ENCODE peak calls at places on chromosomes 5 and 9, in nine cellular contexts. One of them, this sample, is unnamed.

GRCh38 chr9:100100268-100100667 is 1.2 kb downstream of the INVS start:
- DNase-seq in ovary: no peak
- DNase-seq in thyroid gland: no peak
- DNase-seq in hepatocyte: no peak
- DNase-seq in cardiac muscle cell: no peak
- DNase-seq in AG10803: no peak
- DNase-seq in suprapubic skin: no peak
- DNase-seq in neural progenitor cell: no peak
- DNase-seq in endothelial cell of umbilical vein: no peak
- DNase-seq in this sample: no peak

GRCh38 chr9:129886226-129887174 is 51.2 kb downstream of the USP20 start:
- DNase-seq in cardiac muscle cell: peak; percentile 30
- DNase-seq in suprapubic skin: no peak
- DNase-seq in ovary: no peak
- DNase-seq in endothelial cell of umbilical vein: peak; percentile 55
- DNase-seq in hepatocyte: no peak
- DNase-seq in neural progenitor cell: no peak
- DNase-seq in thyroid gland: peak; percentile 86
- DNase-seq in AG10803: no peak
- DNase-seq in this sample: no peak

GRCh38 chr5:56457887-56458451 is 224.8 kb upstream of the ANKRD55 start:
- DNase-seq in endothelial cell of umbilical vein: no peak
- DNase-seq in suprapubic skin: no peak
- DNase-seq in neural progenitor cell: no peak
- DNase-seq in hepatocyte: no peak
- DNase-seq in AG10803: peak; percentile 70
- DNase-seq in ovary: no peak
- DNase-seq in thyroid gland: no peak
- DNase-seq in cardiac muscle cell: peak; percentile 59
- DNase-seq in this sample: no peak

GRCh38 chr9:74663456-74663855 is 166.3 kb downstream of the RORB start:
- DNase-seq in neural progenitor cell: no peak
- DNase-seq in suprapubic skin: no peak
- DNase-seq in ovary: no peak
- DNase-seq in thyroid gland: no peak
- DNase-seq in hepatocyte: no peak
- DNase-seq in endothelial cell of umbilical vein: no peak
- DNase-seq in AG10803: no peak
- DNase-seq in cardiac muscle cell: no peak
- DNase-seq in this sample: no peak

GRCh38 chr5:159440235-159440634 is 109.9 kb upstream of the IL12B start:
- DNase-seq in ovary: no peak
- DNase-seq in hepatocyte: no peak
- DNase-seq in neural progenitor cell: no peak
- DNase-seq in endothelial cell of umbilical vein: no peak
- DNase-seq in suprapubic skin: no peak
- DNase-seq in cardiac muscle cell: no peak
- DNase-seq in thyroid gland: no peak
- DNase-seq in AG10803: no peak
- DNase-seq in this sample: no peak

GRCh38 chr5:118698774-118699173 is 289.6 kb downstream of the DTWD2 start:
- DNase-seq in thyroid gland: no peak
- DNase-seq in AG10803: no peak
- DNase-seq in hepatocyte: no peak
- DNase-seq in cardiac muscle cell: no peak
- DNase-seq in neural progenitor cell: peak; percentile 34
- DNase-seq in suprapubic skin: no peak
- DNase-seq in endothelial cell of umbilical vein: no peak
- DNase-seq in ovary: no peak
- DNase-seq in this sample: no peak

GRCh38 chr5:61162832-61163567 is 732 bp upstream of the SMIM15 start:
- DNase-seq in hepatocyte: no peak
- DNase-seq in suprapubic skin: no peak
- DNase-seq in AG10803: peak; percentile 35
- DNase-seq in ovary: no peak
- DNase-seq in cardiac muscle cell: peak; percentile 40
- DNase-seq in thyroid gland: peak; percentile 21
- DNase-seq in endothelial cell of umbilical vein: peak; percentile 21
- DNase-seq in neural progenitor cell: peak; percentile 15
- DNase-seq in this sample: peak; percentile 74

GRCh38 chr5:146447734-146448380 is 724 bp downstream of the TCERG1 start:
- DNase-seq in AG10803: peak; percentile 43
- DNase-seq in neural progenitor cell: no peak
- DNase-seq in hepatocyte: peak; percentile 37
- DNase-seq in suprapubic skin: no peak
- DNase-seq in cardiac muscle cell: peak; percentile 42
- DNase-seq in ovary: no peak
- DNase-seq in thyroid gland: no peak
- DNase-seq in endothelial cell of umbilical vein: peak; percentile 63
- DNase-seq in this sample: no peak

GRCh38 chr5:59021286-59021673 is 438.4 kb downstream of the RAB3C start:
- DNase-seq in ovary: no peak
- DNase-seq in AG10803: no peak
- DNase-seq in cardiac muscle cell: no peak
- DNase-seq in neural progenitor cell: no peak
- DNase-seq in hepatocyte: peak; percentile 15
- DNase-seq in suprapubic skin: no peak
- DNase-seq in thyroid gland: no peak
- DNase-seq in endothelial cell of umbilical vein: no peak
- DNase-seq in this sample: no peak

GRCh38 chr5:33261747-33262146 is 179.0 kb upstream of the TARS1 start:
- DNase-seq in cardiac muscle cell: no peak
- DNase-seq in AG10803: no peak
- DNase-seq in thyroid gland: no peak
- DNase-seq in endothelial cell of umbilical vein: no peak
- DNase-seq in neural progenitor cell: no peak
- DNase-seq in suprapubic skin: no peak
- DNase-seq in ovary: no peak
- DNase-seq in hepatocyte: no peak
- DNase-seq in this sample: no peak

GRCh38 chr9:21943464-21943863 is 50.7 kb downstream of the CDKN2A start:
- DNase-seq in hepatocyte: no peak
- DNase-seq in cardiac muscle cell: no peak
- DNase-seq in endothelial cell of umbilical vein: no peak
- DNase-seq in AG10803: no peak
- DNase-seq in suprapubic skin: no peak
- DNase-seq in thyroid gland: no peak
- DNase-seq in neural progenitor cell: no peak
- DNase-seq in ovary: no peak
- DNase-seq in this sample: no peak

GRCh38 chr9:105360344-105360743 is 87.5 kb upstream of the FSD1L start:
- DNase-seq in suprapubic skin: no peak
- DNase-seq in endothelial cell of umbilical vein: no peak
- DNase-seq in ovary: no peak
- DNase-seq in cardiac muscle cell: peak; percentile 6
- DNase-seq in AG10803: no peak
- DNase-seq in neural progenitor cell: no peak
- DNase-seq in thyroid gland: no peak
- DNase-seq in hepatocyte: no peak
- DNase-seq in this sample: no peak

GRCh38 chr9:105357937-105358336 is 89.9 kb upstream of the FSD1L start:
- DNase-seq in neural progenitor cell: no peak
- DNase-seq in thyroid gland: no peak
- DNase-seq in endothelial cell of umbilical vein: no peak
- DNase-seq in ovary: no peak
- DNase-seq in suprapubic skin: no peak
- DNase-seq in hepatocyte: no peak
- DNase-seq in AG10803: no peak
- DNase-seq in cardiac muscle cell: no peak
- DNase-seq in this sample: no peak

GRCh38 chr9:105354448-105354847 is 93.4 kb upstream of the FSD1L start:
- DNase-seq in thyroid gland: no peak
- DNase-seq in hepatocyte: no peak
- DNase-seq in neural progenitor cell: no peak
- DNase-seq in cardiac muscle cell: no peak
- DNase-seq in endothelial cell of umbilical vein: no peak
- DNase-seq in suprapubic skin: no peak
- DNase-seq in ovary: no peak
- DNase-seq in AG10803: no peak
- DNase-seq in this sample: no peak

GRCh38 chr9:105359899-105360298 is 87.9 kb upstream of the FSD1L start:
- DNase-seq in endothelial cell of umbilical vein: no peak
- DNase-seq in suprapubic skin: no peak
- DNase-seq in hepatocyte: no peak
- DNase-seq in neural progenitor cell: no peak
- DNase-seq in AG10803: peak; percentile 24
- DNase-seq in ovary: no peak
- DNase-seq in cardiac muscle cell: peak; percentile 48
- DNase-seq in thyroid gland: no peak
- DNase-seq in this sample: no peak

DNA sequence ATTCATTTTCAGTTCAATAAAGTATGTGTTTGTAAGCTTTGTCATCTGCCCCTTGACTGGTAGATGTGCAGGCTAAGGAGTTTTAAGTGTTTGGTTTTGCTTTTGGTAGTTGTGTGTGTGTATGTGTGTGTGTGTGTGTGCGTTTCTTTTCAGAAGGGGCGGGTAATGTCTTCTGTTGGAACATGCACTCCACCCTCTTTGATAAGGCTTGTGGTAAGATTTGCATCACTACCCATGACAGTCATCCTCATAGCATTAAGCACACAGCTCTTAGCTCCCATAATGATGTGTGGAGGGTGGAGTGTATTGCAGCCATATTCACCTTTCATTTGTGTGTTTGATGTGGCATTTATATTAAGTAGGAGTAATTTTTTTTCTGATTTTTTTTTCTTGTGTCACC is 92.0 kb upstream of the FSD1L start:
- DNase-seq in hepatocyte: no peak
- DNase-seq in endothelial cell of umbilical vein: no peak
- DNase-seq in cardiac muscle cell: peak; percentile 65
- DNase-seq in suprapubic skin: no peak
- DNase-seq in neural progenitor cell: no peak
- DNase-seq in ovary: no peak
- DNase-seq in thyroid gland: no peak
- DNase-seq in AG10803: no peak
- DNase-seq in this sample: no peak
- H3K4me3 ChIP-seq in hepatocyte: no peak overlapping the region
- H3K4me3 ChIP-seq in endothelial cell of umbilical vein: no peak overlapping the region
- H3K4me3 ChIP-seq in cardiac muscle cell: no peak overlapping the region
- H3K4me3 ChIP-seq in suprapubic skin: no peak overlapping the region
- H3K4me3 ChIP-seq in neural progenitor cell: no peak overlapping the region
- H3K4me3 ChIP-seq in ovary: no peak overlapping the region
- H3K4me3 ChIP-seq in thyroid gland: no peak overlapping the region
- H3K4me3 ChIP-seq in AG10803: no peak overlapping the region
- H3K4me3 ChIP-seq in this sample: no peak overlapping the region

GRCh38 chr9:113515862-113516261 is 52.3 kb downstream of the RGS3 start:
- DNase-seq in ovary: no peak
- DNase-seq in AG10803: no peak
- DNase-seq in suprapubic skin: no peak
- DNase-seq in cardiac muscle cell: no peak
- DNase-seq in endothelial cell of umbilical vein: no peak
- DNase-seq in neural progenitor cell: no peak
- DNase-seq in thyroid gland: no peak
- DNase-seq in hepatocyte: no peak
- DNase-seq in this sample: no peak

GRCh38 chr9:113519401-113520108 is 56.0 kb downstream of the RGS3 start:
- DNase-seq in thyroid gland: no peak
- DNase-seq in AG10803: no peak
- DNase-seq in hepatocyte: peak; percentile 70
- DNase-seq in suprapubic skin: no peak
- DNase-seq in ovary: no peak
- DNase-seq in endothelial cell of umbilical vein: peak; percentile 82
- DNase-seq in neural progenitor cell: no peak
- DNase-seq in cardiac muscle cell: no peak
- DNase-seq in this sample: no peak

GRCh38 chr9:113514748-113515147 is 51.2 kb downstream of the RGS3 start:
- DNase-seq in endothelial cell of umbilical vein: no peak
- DNase-seq in thyroid gland: no peak
- DNase-seq in neural progenitor cell: no peak
- DNase-seq in ovary: no peak
- DNase-seq in suprapubic skin: no peak
- DNase-seq in AG10803: no peak
- DNase-seq in cardiac muscle cell: no peak
- DNase-seq in hepatocyte: no peak
- DNase-seq in this sample: no peak

GRCh38 chr9:113514061-113514460 is 50.5 kb downstream of the RGS3 start:
- DNase-seq in ovary: no peak
- DNase-seq in thyroid gland: no peak
- DNase-seq in AG10803: no peak
- DNase-seq in hepatocyte: no peak
- DNase-seq in neural progenitor cell: no peak
- DNase-seq in suprapubic skin: no peak
- DNase-seq in endothelial cell of umbilical vein: no peak
- DNase-seq in cardiac muscle cell: no peak
- DNase-seq in this sample: no peak

GRCh38 chr9:113516840-113517577 is 53.5 kb downstream of the RGS3 start:
- DNase-seq in cardiac muscle cell: no peak
- DNase-seq in endothelial cell of umbilical vein: no peak
- DNase-seq in hepatocyte: no peak
- DNase-seq in AG10803: no peak
- DNase-seq in neural progenitor cell: peak; percentile 26
- DNase-seq in ovary: no peak
- DNase-seq in thyroid gland: peak; percentile 82
- DNase-seq in suprapubic skin: no peak
- DNase-seq in this sample: no peak
- H3K4me3 ChIP-seq in cardiac muscle cell: no peak overlapping the region
- H3K4me3 ChIP-seq in endothelial cell of umbilical vein: no peak overlapping the region
- H3K4me3 ChIP-seq in hepatocyte: no peak overlapping the region
- H3K4me3 ChIP-seq in AG10803: no peak overlapping the region
- H3K4me3 ChIP-seq in neural progenitor cell: no peak overlapping the region
- H3K4me3 ChIP-seq in ovary: no peak overlapping the region
- H3K4me3 ChIP-seq in thyroid gland: no peak overlapping the region
- H3K4me3 ChIP-seq in suprapubic skin: no peak overlapping the region
- H3K4me3 ChIP-seq in this sample: no peak overlapping the region

DNA sequence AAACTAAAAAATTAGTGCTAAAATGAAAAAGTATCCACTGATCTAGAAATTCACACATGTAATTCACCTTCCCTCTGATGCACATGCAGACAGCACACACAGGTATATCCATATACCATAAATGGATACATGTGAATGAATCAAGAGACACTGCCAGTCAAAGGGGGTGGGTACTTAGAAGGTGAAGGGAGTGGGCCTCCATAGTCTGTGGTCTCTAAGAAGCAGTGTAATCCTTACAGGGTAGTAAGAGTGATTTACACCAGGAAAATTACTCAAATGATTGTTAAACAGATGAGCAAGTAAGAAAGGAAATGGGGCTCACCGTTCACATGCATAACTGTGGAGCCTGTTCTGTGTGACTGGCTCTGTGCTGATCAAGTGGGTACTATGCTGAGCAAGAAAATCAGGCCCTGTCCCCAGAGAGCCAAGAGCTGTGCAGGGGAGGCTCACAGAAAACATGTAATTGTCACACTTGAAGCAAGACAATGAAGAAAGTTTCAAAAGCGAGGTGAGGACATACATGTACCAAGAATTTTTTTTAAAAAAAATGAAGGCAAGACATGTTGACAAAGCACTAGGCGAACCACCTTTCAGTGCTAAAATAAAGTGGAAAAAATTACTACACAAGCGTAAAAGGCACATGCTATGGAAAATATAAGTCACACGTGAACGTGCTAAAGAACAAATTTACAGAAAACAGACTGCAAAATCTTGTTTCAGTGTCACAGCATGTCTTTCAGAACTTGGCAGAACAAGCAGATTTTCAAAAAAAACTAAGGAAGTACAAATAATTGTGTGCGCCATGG is 2.4 kb downstream of the BTNL8 start:
- DNase-seq in suprapubic skin: no peak
- DNase-seq in hepatocyte: no peak
- DNase-seq in cardiac muscle cell: no peak
- DNase-seq in neural progenitor cell: no peak
- DNase-seq in AG10803: no peak
- DNase-seq in thyroid gland: no peak
- DNase-seq in ovary: no peak
- DNase-seq in endothelial cell of umbilical vein: no peak
- DNase-seq in this sample: no peak
- H3K4me3 ChIP-seq in suprapubic skin: no peak overlapping the region
- H3K4me3 ChIP-seq in hepatocyte: no peak overlapping the region
- H3K4me3 ChIP-seq in cardiac muscle cell: no peak overlapping the region
- H3K4me3 ChIP-seq in neural progenitor cell: no peak overlapping the region
- H3K4me3 ChIP-seq in AG10803: no peak overlapping the region
- H3K4me3 ChIP-seq in thyroid gland: no peak overlapping the region
- H3K4me3 ChIP-seq in ovary: no peak overlapping the region
- H3K4me3 ChIP-seq in endothelial cell of umbilical vein: no peak overlapping the region
- H3K4me3 ChIP-seq in this sample: no peak overlapping the region

GRCh38 chr5:176809544-176810083 is 745 bp upstream of the UNC5A start:
- DNase-seq in suprapubic skin: no peak
- DNase-seq in thyroid gland: no peak
- DNase-seq in endothelial cell of umbilical vein: no peak
- DNase-seq in hepatocyte: no peak
- DNase-seq in ovary: no peak
- DNase-seq in neural progenitor cell: peak; percentile 74
- DNase-seq in AG10803: no peak
- DNase-seq in cardiac muscle cell: no peak
- DNase-seq in this sample: no peak
- H3K4me3 ChIP-seq in suprapubic skin: peak overlapping the region; percentile 43
- H3K4me3 ChIP-seq in thyroid gland: no peak overlapping the region
- H3K4me3 ChIP-seq in endothelial cell of umbilical vein: no peak overlapping the region
- H3K4me3 ChIP-seq in hepatocyte: peak overlapping the region; percentile 16
- H3K4me3 ChIP-seq in ovary: no peak overlapping the region
- H3K4me3 ChIP-seq in neural progenitor cell: peak overlapping the region; percentile 76
- H3K4me3 ChIP-seq in AG10803: no peak overlapping the region
- H3K4me3 ChIP-seq in cardiac muscle cell: peak overlapping the region; percentile 60
- H3K4me3 ChIP-seq in this sample: no peak overlapping the region

This sample was measured in LNCaP clone FGC.